ENCODE peak calls at places on chromosome 18, in five cellular contexts. N is H9, V is heart left ventricle, J is AG10803, L is tibial artery. I is an unnamed sample.

GRCh38 chr18:25313274-25313673 is 38.7 kb downstream of the ZNF521 start:
- DNase-seq in N (no peak), V (no peak), J (no peak), L (no peak), I (no peak)

GRCh38 chr18:76923485-76924085 is 101.2 kb downstream of the ZNF236 start:
- DNase-seq in N (peak), V (no peak), J (peak), L (no peak), I (peak)

GRCh38 chr18:14189858-14190257 is 57.6 kb upstream of the ZNF519 start:
- DNase-seq in N (no peak), V (no peak), J (peak), L (no peak), I (no peak)

GRCh38 chr18:22034276-22034675 is 135.1 kb upstream of the GATA6 start:
- DNase-seq in N (no peak), V (no peak), J (peak), L (no peak), I (no peak)

GRCh38 chr18:62366992-62367391 is 41.9 kb downstream of the TNFRSF11A start:
- DNase-seq in N (no peak), V (no peak), J (no peak), L (no peak), I (no peak)

GRCh38 chr18:80253871-80254492 is 6.7 kb upstream of the PARD6G start:
- DNase-seq in N (no peak), V (no peak), J (no peak), L (no peak), I (peak)

GRCh38 chr18:74906189-74906588 is 302.8 kb downstream of the PTGR3 start:
- DNase-seq in N (no peak), V (no peak), J (no peak), L (no peak), I (no peak)

GRCh38 chr18:27843783-27844415 is 333.0 kb downstream of the CDH2 start:
- DNase-seq in N (no peak), V (no peak), J (peak), L (no peak), I (no peak)

GRCh38 chr18:22391571-22392359 is 25.9 kb downstream of the CTAGE1 start:
- DNase-seq in N (no peak), V (no peak), J (peak), L (peak), I (no peak)

GRCh38 chr18:64692826-64693225 is 543.9 kb upstream of the LINC00305 start:
- DNase-seq in N (no peak), V (no peak), J (no peak), L (no peak), I (no peak)

GRCh38 chr18:79402977-79403722 is 7.4 kb downstream of the NFATC1 start:
- DNase-seq in N (no peak), V (peak), J (peak), L (peak), I (peak)

GRCh38 chr18:79871026-79871390 is 73.3 kb downstream of the KCNG2 start:
- DNase-seq in N (peak), V (no peak), J (no peak), L (no peak), I (peak)

GRCh38 chr18:54233761-54234160 is 9.3 kb upstream of the MBD2 start:
- DNase-seq in N (no peak), V (no peak), J (no peak), L (no peak), I (no peak)

GRCh38 chr18:7390731-7391492 is 160.0 kb downstream of the LRRC30 start:
- DNase-seq in N (no peak), V (no peak), J (no peak), L (no peak), I (no peak)

GRCh38 chr18:24726727-24727539 is 266.5 kb downstream of the HRH4 start:
- DNase-seq in N (peak), V (peak), J (peak), L (peak), I (peak)

GRCh38 chr18:45910405-45911023 is 56.6 kb downstream of the EPG5 start:
- DNase-seq in N (peak), V (peak), J (peak), L (no peak), I (peak)

GRCh38 chr18:35610089-35610488 is 28.5 kb downstream of the GALNT1 start:
- DNase-seq in N (no peak), V (no peak), J (no peak), L (no peak), I (no peak)

GRCh38 chr18:10020176-10020575 is 106.4 kb downstream of the VAPA start:
- DNase-seq in N (no peak), V (no peak), J (peak), L (no peak), I (no peak)

GRCh38 chr18:73653251-73653650 is 494.4 kb downstream of the FBXO15 start:
- DNase-seq in N (no peak), V (no peak), J (no peak), L (no peak), I (no peak)

GRCh38 chr18:68229351-68229750 is 485.6 kb downstream of the TMX3 start:
- DNase-seq in N (no peak), V (no peak), J (no peak), L (no peak), I (no peak)

GRCh38 chr18:44598514-44598913 is 82.2 kb upstream of the SETBP1 start:
- DNase-seq in N (no peak), V (no peak), J (no peak), L (no peak), I (no peak)

GRCh38 chr18:79765491-79766245 is 32.1 kb upstream of the KCNG2 start:
- DNase-seq in N (no peak), V (no peak), J (peak), L (no peak), I (peak)

GRCh38 chr18:23876496-23876895 is 138.1 kb upstream of the TTC39C start:
- DNase-seq in N (no peak), V (no peak), J (no peak), L (no peak), I (no peak)

GRCh38 chr18:36769611-36770314 is 59.0 kb downstream of the TPGS2 start:
- DNase-seq in N (peak), V (peak), J (no peak), L (no peak), I (no peak)

DNA sequence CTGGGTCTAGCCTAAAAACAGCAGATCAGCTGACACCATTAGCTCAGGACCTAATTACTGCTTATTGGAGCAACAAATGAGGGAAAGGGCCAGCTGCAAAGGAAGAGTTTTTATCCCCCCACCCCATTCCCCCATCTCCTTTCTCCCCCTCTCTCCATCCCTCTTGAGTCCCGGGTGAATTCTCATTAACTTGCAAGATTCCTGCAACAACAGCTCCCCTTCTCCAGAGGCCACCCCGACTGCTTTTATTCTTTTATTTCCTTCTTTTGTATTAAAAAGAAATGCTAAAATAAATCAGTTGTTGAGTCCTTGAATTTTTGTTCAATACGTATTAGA is 473 bp upstream of the NOL4 start:
- DNase-seq in N (no peak), V (no peak), J (no peak), L (no peak), I (no peak)
- TF ChIP-seq CTCF in N (no peak), V (no peak), J (no peak), L (no peak), I (no peak)

DNA sequence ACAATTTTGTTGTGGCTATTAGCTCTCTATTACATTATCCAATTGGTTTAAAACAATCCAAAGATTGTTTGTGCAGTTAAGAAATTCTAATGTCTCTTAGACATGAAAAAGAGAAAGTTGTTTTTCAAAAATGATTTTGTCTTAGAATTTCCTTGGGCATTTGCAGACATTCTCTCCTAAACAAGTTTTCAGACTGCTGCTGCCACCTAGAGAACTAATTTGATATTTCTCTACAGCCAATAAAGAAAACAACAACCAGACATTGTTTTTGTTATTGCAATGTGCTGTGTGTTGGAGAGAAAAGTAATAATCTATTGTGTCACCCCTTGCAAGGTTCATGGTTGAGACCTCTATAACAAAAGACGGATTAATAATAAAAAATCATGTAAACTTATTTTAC is 119.0 kb upstream of the SYT4 start:
- DNase-seq in N (no peak), V (no peak), J (no peak), L (no peak), I (no peak)
- TF ChIP-seq CTCF in N (peak), V (peak), J (peak), L (no peak), I (peak)

GRCh38 chr18:39732918-39733317 is 2167.3 kb upstream of the CELF4 start:
- DNase-seq in N (no peak), V (no peak), J (no peak), L (no peak), I (no peak)
- TF ChIP-seq CTCF in N (peak), V (no peak), J (no peak), L (no peak), I (no peak)

DNA sequence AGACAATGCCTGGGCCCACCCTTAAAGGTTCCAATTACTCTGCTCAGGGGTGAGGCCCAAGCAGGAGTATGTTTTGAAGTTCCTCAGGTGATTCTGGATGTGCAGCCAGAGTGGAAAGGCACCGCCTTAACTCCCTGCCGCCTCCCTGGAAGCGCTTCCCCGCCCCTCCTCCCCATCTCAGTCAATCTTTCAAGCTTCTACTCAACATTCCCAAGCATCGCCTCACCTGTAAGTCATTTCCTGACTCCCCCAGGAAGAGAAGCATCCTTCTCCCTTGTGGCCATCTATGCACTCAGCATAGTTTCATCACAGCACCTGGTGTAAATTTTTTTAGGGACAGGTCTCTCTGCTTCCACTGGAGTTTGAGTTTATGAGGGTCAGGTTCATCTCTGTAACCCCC is 67.5 kb downstream of the MYL12B start:
- DNase-seq in N (peak), V (no peak), J (no peak), L (no peak), I (no peak)
- TF ChIP-seq CTCF in N (no peak), V (no peak), J (no peak), L (no peak), I (no peak)

GRCh38 chr18:58041633-58042032 is 2.4 kb upstream of the NEDD4L start:
- DNase-seq in N (no peak), V (no peak), J (no peak), L (no peak), I (no peak)

GRCh38 chr18:58045265-58046086 is 1.4 kb downstream of the NEDD4L start:
- DNase-seq in N (peak), V (peak), J (no peak), L (peak), I (peak)

GRCh38 chr18:58044370-58045264 is 591 bp downstream of the NEDD4L start:
- DNase-seq in N (peak), V (peak), J (no peak), L (peak), I (peak)

GRCh38 chr18:58043452-58044369 is at the start of gene NEDD4L:
- DNase-seq in N (peak), V (peak), J (peak), L (peak), I (peak)

GRCh38 chr18:58042826-58043362 is 1.1 kb upstream of the NEDD4L start:
- DNase-seq in N (no peak), V (no peak), J (no peak), L (no peak), I (no peak)
- TF ChIP-seq CTCF in N (no peak), V (no peak), J (no peak), L (no peak), I (no peak)

DNA sequence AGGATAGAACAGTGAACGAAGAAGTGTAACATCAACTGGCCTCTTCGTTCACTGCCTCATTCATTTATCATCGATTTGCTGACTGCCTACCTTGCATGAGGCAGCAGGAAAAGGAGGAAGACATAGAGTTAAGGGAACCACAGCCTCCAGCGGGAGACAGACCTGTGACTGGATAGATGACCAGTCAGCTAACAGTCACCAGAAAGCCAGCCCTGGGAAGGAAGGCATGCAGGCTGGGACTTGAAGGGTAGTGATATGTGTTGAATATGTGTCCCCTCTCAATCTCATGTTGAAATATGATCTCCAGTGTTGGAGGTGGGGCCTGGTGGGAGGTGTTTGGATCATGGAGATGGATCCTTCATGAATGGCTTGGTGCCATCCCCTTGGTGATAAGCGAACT is 58.3 kb downstream of the CTIF start:
- DNase-seq in N (no peak), V (no peak), J (no peak), L (no peak), I (no peak)
- TF ChIP-seq CTCF in N (no peak), V (no peak), J (no peak), L (no peak), I (no peak)

GRCh38 chr18:31424383-31424988 is 23.1 kb upstream of the DSG3 start:
- DNase-seq in N (peak), V (no peak), J (no peak), L (no peak), I (peak)
- TF ChIP-seq CTCF in N (peak), V (no peak), J (peak), L (no peak), I (no peak)

I was measured in testis.